ENCODE peak calls at places on chromosomes 16 and 17, in eight cellular contexts. One of them, this sample, is unnamed.
A peak's percentile ranks its signal among the peaks of the same experiment; 100 is the strongest.

GRCh38 chr17:81487487-81488275 is 24.9 kb downstream of the ACTG1 start:
- DNase-seq in hepatocyte: peak; percentile 91
- DNase-seq in HCT116: no peak
- DNase-seq in MM.1S: no peak
- DNase-seq in OCI-LY7: peak; percentile 72
- DNase-seq in SK-N-SH: peak; percentile 98
- DNase-seq in PC-3: peak; percentile 84
- DNase-seq in GM23338: peak; percentile 78
- DNase-seq in this sample: peak; percentile 92

GRCh38 chr16:75534560-75535205 is 1.2 kb downstream of the CHST5 start:
- DNase-seq in GM23338: no peak
- DNase-seq in MM.1S: no peak
- DNase-seq in hepatocyte: no peak
- DNase-seq in OCI-LY7: no peak
- DNase-seq in SK-N-SH: no peak
- DNase-seq in PC-3: no peak
- DNase-seq in HCT116: no peak
- DNase-seq in this sample: no peak

GRCh38 chr16:86289907-86290306 is 220.4 kb upstream of the FOXF1 start:
- DNase-seq in GM23338: no peak
- DNase-seq in hepatocyte: no peak
- DNase-seq in PC-3: no peak
- DNase-seq in HCT116: no peak
- DNase-seq in MM.1S: no peak
- DNase-seq in SK-N-SH: no peak
- DNase-seq in OCI-LY7: no peak
- DNase-seq in this sample: no peak

GRCh38 chr17:40284085-40284713 is 3.5 kb upstream of the CDC6 start:
- DNase-seq in hepatocyte: peak; percentile 66
- DNase-seq in HCT116: peak; percentile 80
- DNase-seq in GM23338: no peak
- DNase-seq in PC-3: peak; percentile 90
- DNase-seq in MM.1S: no peak
- DNase-seq in SK-N-SH: no peak
- DNase-seq in OCI-LY7: no peak
- DNase-seq in this sample: peak; percentile 85

GRCh38 chr16:11152205-11152604 is 103.8 kb downstream of the SOCS1 start:
- DNase-seq in SK-N-SH: peak; percentile 58
- DNase-seq in hepatocyte: no peak
- DNase-seq in HCT116: no peak
- DNase-seq in GM23338: no peak
- DNase-seq in PC-3: no peak
- DNase-seq in OCI-LY7: no peak
- DNase-seq in MM.1S: no peak
- DNase-seq in this sample: no peak

GRCh38 chr17:33442320-33442719 is 149.2 kb upstream of the ASIC2 start:
- DNase-seq in MM.1S: no peak
- DNase-seq in OCI-LY7: no peak
- DNase-seq in PC-3: no peak
- DNase-seq in hepatocyte: no peak
- DNase-seq in HCT116: no peak
- DNase-seq in SK-N-SH: no peak
- DNase-seq in GM23338: no peak
- DNase-seq in this sample: no peak

GRCh38 chr16:27458987-27459688 is 57.2 kb downstream of the IL21R start:
- DNase-seq in PC-3: no peak
- DNase-seq in hepatocyte: no peak
- DNase-seq in SK-N-SH: no peak
- DNase-seq in OCI-LY7: no peak
- DNase-seq in HCT116: no peak
- DNase-seq in GM23338: no peak
- DNase-seq in MM.1S: no peak
- DNase-seq in this sample: no peak

GRCh38 chr17:55451203-55451641 is 29.6 kb upstream of the MMD start:
- DNase-seq in PC-3: peak; percentile 34
- DNase-seq in MM.1S: no peak
- DNase-seq in HCT116: no peak
- DNase-seq in OCI-LY7: no peak
- DNase-seq in hepatocyte: peak; percentile 30
- DNase-seq in SK-N-SH: no peak
- DNase-seq in GM23338: no peak
- DNase-seq in this sample: peak; percentile 26

GRCh38 chr17:21400816-21401593 is 24.8 kb downstream of the KCNJ12 start:
- DNase-seq in MM.1S: no peak
- DNase-seq in hepatocyte: no peak
- DNase-seq in PC-3: no peak
- DNase-seq in GM23338: no peak
- DNase-seq in HCT116: no peak
- DNase-seq in OCI-LY7: no peak
- DNase-seq in SK-N-SH: no peak
- DNase-seq in this sample: no peak

GRCh38 chr17:51612692-51613091 is 352.3 kb downstream of the UTP18 start:
- DNase-seq in OCI-LY7: no peak
- DNase-seq in PC-3: no peak
- DNase-seq in hepatocyte: no peak
- DNase-seq in GM23338: no peak
- DNase-seq in SK-N-SH: peak; percentile 12
- DNase-seq in MM.1S: no peak
- DNase-seq in HCT116: no peak
- DNase-seq in this sample: no peak

GRCh38 chr16:16139061-16139460 is 84.2 kb downstream of the ABCC6 start:
- DNase-seq in PC-3: no peak
- DNase-seq in OCI-LY7: no peak
- DNase-seq in GM23338: no peak
- DNase-seq in HCT116: no peak
- DNase-seq in MM.1S: no peak
- DNase-seq in SK-N-SH: no peak
- DNase-seq in hepatocyte: no peak
- DNase-seq in this sample: no peak

GRCh38 chr16:68642047-68642435 is 3.1 kb upstream of the CDH3 start:
- DNase-seq in HCT116: no peak
- DNase-seq in SK-N-SH: no peak
- DNase-seq in GM23338: no peak
- DNase-seq in PC-3: no peak
- DNase-seq in MM.1S: no peak
- DNase-seq in hepatocyte: no peak
- DNase-seq in OCI-LY7: no peak
- DNase-seq in this sample: no peak

GRCh38 chr16:15464401-15465186 is 30.2 kb downstream of the BMERB1 start:
- DNase-seq in SK-N-SH: no peak
- DNase-seq in MM.1S: no peak
- DNase-seq in PC-3: peak; percentile 73
- DNase-seq in GM23338: no peak
- DNase-seq in HCT116: no peak
- DNase-seq in OCI-LY7: no peak
- DNase-seq in hepatocyte: no peak
- DNase-seq in this sample: no peak

GRCh38 chr17:33291248-33292183 is 1.6 kb downstream of the ASIC2 start:
- DNase-seq in PC-3: no peak
- DNase-seq in SK-N-SH: peak; percentile 69
- DNase-seq in hepatocyte: peak; percentile 50
- DNase-seq in MM.1S: no peak
- DNase-seq in GM23338: peak; percentile 71
- DNase-seq in HCT116: no peak
- DNase-seq in OCI-LY7: no peak
- DNase-seq in this sample: peak; percentile 48

GRCh38 chr17:33572615-33573014 is 279.5 kb upstream of the ASIC2 start:
- DNase-seq in GM23338: no peak
- DNase-seq in HCT116: no peak
- DNase-seq in OCI-LY7: no peak
- DNase-seq in hepatocyte: peak; percentile 62
- DNase-seq in SK-N-SH: no peak
- DNase-seq in MM.1S: no peak
- DNase-seq in PC-3: peak; percentile 47
- DNase-seq in this sample: peak; percentile 2

GRCh38 chr16:80580109-80580832 is 39.5 kb downstream of the DYNLRB2 start:
- DNase-seq in hepatocyte: no peak
- DNase-seq in SK-N-SH: no peak
- DNase-seq in HCT116: no peak
- DNase-seq in PC-3: peak; percentile 26
- DNase-seq in GM23338: peak; percentile 9
- DNase-seq in OCI-LY7: no peak
- DNase-seq in MM.1S: peak; percentile 13
- DNase-seq in this sample: peak; percentile 68

GRCh38 chr16:70800798-70801480 is at the start of gene VAC14:
- DNase-seq in HCT116: peak; percentile 87
- DNase-seq in GM23338: peak; percentile 98
- DNase-seq in OCI-LY7: peak; percentile 94
- DNase-seq in SK-N-SH: peak; percentile 97
- DNase-seq in MM.1S: peak; percentile 95
- DNase-seq in hepatocyte: peak; percentile 96
- DNase-seq in PC-3: peak; percentile 91
- DNase-seq in this sample: peak; percentile 96

GRCh38 chr16:85752511-85753420 is 1.9 kb upstream of the C16orf74 start:
- DNase-seq in HCT116: no peak
- DNase-seq in SK-N-SH: peak; percentile 54
- DNase-seq in PC-3: peak; percentile 58
- DNase-seq in GM23338: peak; percentile 71
- DNase-seq in OCI-LY7: peak; percentile 66
- DNase-seq in MM.1S: no peak
- DNase-seq in hepatocyte: peak; percentile 77
- DNase-seq in this sample: no peak

GRCh38 chr17:61378658-61379456 is 20.8 kb upstream of the TBX2 start:
- DNase-seq in PC-3: no peak
- DNase-seq in MM.1S: no peak
- DNase-seq in HCT116: no peak
- DNase-seq in SK-N-SH: no peak
- DNase-seq in GM23338: no peak
- DNase-seq in OCI-LY7: no peak
- DNase-seq in hepatocyte: no peak
- DNase-seq in this sample: no peak
- H3K4me1 ChIP-seq in PC-3: no peaks in the 10 kb centered on the region
- H3K4me1 ChIP-seq in MM.1S: no peaks in the 10 kb centered on the region
- H3K4me1 ChIP-seq in HCT116: no peaks in the 10 kb centered on the region
- H3K4me1 ChIP-seq in SK-N-SH: no peaks in the 10 kb centered on the region
- H3K4me1 ChIP-seq in GM23338: no peaks in the 10 kb centered on the region
- H3K4me1 ChIP-seq in OCI-LY7: no peaks in the 10 kb centered on the region
- H3K4me1 ChIP-seq in hepatocyte: peaks cover 11% of the 10 kb centered on the region
- H3K4me1 ChIP-seq in this sample: no peaks in the 10 kb centered on the region

DNA sequence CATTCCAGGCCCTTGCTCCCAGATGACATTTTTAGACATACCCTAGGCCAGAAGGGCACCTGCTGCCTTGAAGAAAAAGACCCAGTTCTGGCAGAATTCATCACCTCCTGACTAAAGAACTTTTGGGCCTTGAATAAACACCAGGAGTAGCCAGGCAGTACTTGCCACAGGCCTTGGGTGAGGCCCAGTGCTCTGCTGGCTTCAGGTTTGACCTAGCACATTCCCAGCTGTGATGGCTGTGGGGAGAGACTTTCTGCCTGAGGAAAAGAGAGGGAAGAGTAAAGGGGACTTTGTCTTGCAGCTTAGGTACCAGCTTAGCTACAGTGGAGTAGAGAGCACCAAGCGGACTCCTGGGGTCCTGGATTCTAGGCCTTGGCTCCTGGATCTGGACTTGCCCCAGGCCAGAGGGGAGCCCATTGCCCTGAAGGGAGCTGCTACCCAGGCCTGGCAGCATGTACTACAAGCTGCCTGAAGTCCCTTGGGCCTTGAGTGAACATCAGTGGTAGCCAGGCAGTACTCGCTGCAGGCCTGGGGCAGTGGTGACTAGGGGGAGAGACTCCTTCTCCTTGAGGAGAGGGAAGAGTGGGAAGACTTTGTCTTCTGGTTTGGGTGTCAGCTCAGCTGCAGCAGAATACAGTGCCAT is 44.3 kb downstream of the ABCA8 start:
- DNase-seq in hepatocyte: no peak
- DNase-seq in SK-N-SH: no peak
- DNase-seq in PC-3: no peak
- DNase-seq in GM23338: no peak
- DNase-seq in OCI-LY7: no peak
- DNase-seq in HCT116: no peak
- DNase-seq in MM.1S: no peak
- DNase-seq in this sample: no peak
- H3K9me2 ChIP-seq in hepatocyte: no peaks in the 10 kb centered on the region
- H3K9me2 ChIP-seq in SK-N-SH: no peaks in the 10 kb centered on the region
- H3K9me2 ChIP-seq in PC-3: no peaks in the 10 kb centered on the region
- H3K9me2 ChIP-seq in GM23338: no peaks in the 10 kb centered on the region
- H3K9me2 ChIP-seq in OCI-LY7: no peaks in the 10 kb centered on the region
- H3K9me2 ChIP-seq in HCT116: no peaks in the 10 kb centered on the region
- H3K9me2 ChIP-seq in MM.1S: no peaks in the 10 kb centered on the region
- H3K9me2 ChIP-seq in this sample: no peaks in the 10 kb centered on the region

DNA sequence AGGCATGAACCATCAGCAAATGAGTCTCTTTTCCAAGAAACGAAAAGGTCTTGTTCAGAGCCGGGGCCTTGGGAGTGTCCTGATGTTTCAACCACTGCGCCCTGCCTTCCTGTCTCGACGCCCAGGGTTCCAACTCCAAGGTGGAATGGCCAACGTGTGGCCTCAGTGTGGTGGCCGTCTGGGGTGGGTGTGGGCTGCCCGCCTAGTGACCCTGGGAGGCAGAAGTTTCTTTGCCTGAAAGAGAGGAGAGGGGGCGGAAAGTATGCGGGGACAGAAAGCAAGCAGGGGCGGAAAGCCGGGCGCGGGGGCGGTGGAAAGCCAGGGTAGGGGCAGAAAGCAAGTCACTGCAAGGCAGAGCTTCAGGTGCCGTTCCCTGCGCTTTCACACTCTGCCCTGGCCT is 4.1 kb downstream of the MSRB1 start:
- DNase-seq in hepatocyte: no peak
- DNase-seq in MM.1S: no peak
- DNase-seq in PC-3: no peak
- DNase-seq in HCT116: no peak
- DNase-seq in GM23338: no peak
- DNase-seq in SK-N-SH: no peak
- DNase-seq in OCI-LY7: no peak
- DNase-seq in this sample: no peak
- TF ChIP-seq EZH2phosphoT487 in hepatocyte: no peak
- TF ChIP-seq EZH2phosphoT487 in MM.1S: no peak
- TF ChIP-seq EZH2phosphoT487 in PC-3: no peak
- TF ChIP-seq EZH2phosphoT487 in HCT116: no peak
- TF ChIP-seq EZH2phosphoT487 in GM23338: no peak
- TF ChIP-seq EZH2phosphoT487 in SK-N-SH: no peak
- TF ChIP-seq EZH2phosphoT487 in OCI-LY7: no peak
- TF ChIP-seq EZH2phosphoT487 in this sample: no peak

GRCh38 chr17:5139454-5139725 is 23.6 kb downstream of the USP6 start:
- DNase-seq in SK-N-SH: no peak
- DNase-seq in OCI-LY7: no peak
- DNase-seq in hepatocyte: no peak
- DNase-seq in GM23338: no peak
- DNase-seq in PC-3: no peak
- DNase-seq in MM.1S: no peak
- DNase-seq in HCT116: no peak
- DNase-seq in this sample: no peak
- H3K4me1 ChIP-seq in SK-N-SH: no peaks in the 10 kb centered on the region
- H3K4me1 ChIP-seq in OCI-LY7: no peaks in the 10 kb centered on the region
- H3K4me1 ChIP-seq in hepatocyte: no peaks in the 10 kb centered on the region
- H3K4me1 ChIP-seq in GM23338: no peaks in the 10 kb centered on the region
- H3K4me1 ChIP-seq in PC-3: no peaks in the 10 kb centered on the region
- H3K4me1 ChIP-seq in MM.1S: no peaks in the 10 kb centered on the region
- H3K4me1 ChIP-seq in HCT116: no peaks in the 10 kb centered on the region
- H3K4me1 ChIP-seq in this sample: no peaks in the 10 kb centered on the region

GRCh38 chr16:64307431-64307830 is 814.4 kb downstream of the CDH11 start:
- DNase-seq in PC-3: no peak
- DNase-seq in hepatocyte: no peak
- DNase-seq in OCI-LY7: no peak
- DNase-seq in HCT116: no peak
- DNase-seq in GM23338: no peak
- DNase-seq in MM.1S: no peak
- DNase-seq in SK-N-SH: no peak
- DNase-seq in this sample: no peak
- H3K9me2 ChIP-seq in PC-3: no peaks in the 10 kb centered on the region
- H3K9me2 ChIP-seq in hepatocyte: no peaks in the 10 kb centered on the region
- H3K9me2 ChIP-seq in OCI-LY7: no peaks in the 10 kb centered on the region
- H3K9me2 ChIP-seq in HCT116: no peaks in the 10 kb centered on the region
- H3K9me2 ChIP-seq in GM23338: peaks cover 5% of the 10 kb centered on the region
- H3K9me2 ChIP-seq in MM.1S: no peaks in the 10 kb centered on the region
- H3K9me2 ChIP-seq in SK-N-SH: no peaks in the 10 kb centered on the region
- H3K9me2 ChIP-seq in this sample: no peaks in the 10 kb centered on the region